ENCODE peak calls at places on chromosomes 12 and 14, in eight cellular contexts. J is left lung; R is CD4-positive, alpha-beta memory T cell; L is A549; G is CD8-positive, alpha-beta T cell; D is uterus; K is heart right ventricle; B is GM23248. N is an unnamed sample. For H3K4me1, the result is how much of the 10 kb centered on the place peaks cover.

GRCh38 chr14:76376001-76376404 is at the start of gene ESRRB:
- DNase-seq in G (no peak), K (no peak), L (peak), D (no peak), J (no peak), R (no peak), B (peak), N (no peak)

GRCh38 chr14:51834218-51834617 is 26.2 kb upstream of the GNG2 start:
- DNase-seq in L (no peak), D (no peak), R (no peak), B (no peak), K (no peak), J (no peak), G (no peak), N (no peak)

GRCh38 chr12:127829974-127830543 is 436.9 kb upstream of the TMEM132C start:
- DNase-seq in J (no peak), G (no peak), K (no peak), D (no peak), R (no peak), B (no peak), L (no peak), N (no peak)

GRCh38 chr12:110582286-110583136 is 607 bp downstream of the PPTC7 start:
- DNase-seq in K (peak), J (peak), B (peak), G (peak), R (peak), D (peak), L (peak), N (peak)

GRCh38 chr14:50000215-50001145 is 107.6 kb downstream of the ARF6 start:
- DNase-seq in R (peak), J (peak), D (peak), B (peak), L (peak), K (peak), G (peak), N (peak)

GRCh38 chr12:117019866-117020265 is 79.3 kb downstream of the TESC start:
- DNase-seq in G (no peak), J (no peak), R (no peak), D (no peak), L (no peak), B (no peak), K (no peak), N (no peak)

GRCh38 chr12:80033457-80033856 is 65.9 kb upstream of the OTOGL start:
- DNase-seq in B (peak), K (no peak), G (no peak), L (peak), D (no peak), J (no peak), R (no peak), N (no peak)

GRCh38 chr12:71041481-71041880 is 116.3 kb downstream of the TSPAN8 start:
- DNase-seq in K (no peak), J (no peak), L (no peak), R (no peak), G (no peak), D (no peak), B (no peak), N (no peak)

GRCh38 chr12:20220339-20220738 is 148.0 kb upstream of the PDE3A start:
- DNase-seq in D (no peak), R (no peak), J (no peak), B (peak), G (no peak), K (no peak), L (peak), N (no peak)

GRCh38 chr14:52808101-52808500 is 16.7 kb upstream of the GNPNAT1 start:
- DNase-seq in G (no peak), L (no peak), R (no peak), D (no peak), B (no peak), J (no peak), K (no peak), N (no peak)

GRCh38 chr14:71618716-71619115 is 313.5 kb upstream of the RGS6 start:
- DNase-seq in G (no peak), J (no peak), B (no peak), D (no peak), K (no peak), L (no peak), R (no peak), N (no peak)
- H3K4me1 ChIP-seq in G (under half), J (under half), B (under half), D (under half), K (under half), L (under half), R (under half), N (under half)

DNA sequence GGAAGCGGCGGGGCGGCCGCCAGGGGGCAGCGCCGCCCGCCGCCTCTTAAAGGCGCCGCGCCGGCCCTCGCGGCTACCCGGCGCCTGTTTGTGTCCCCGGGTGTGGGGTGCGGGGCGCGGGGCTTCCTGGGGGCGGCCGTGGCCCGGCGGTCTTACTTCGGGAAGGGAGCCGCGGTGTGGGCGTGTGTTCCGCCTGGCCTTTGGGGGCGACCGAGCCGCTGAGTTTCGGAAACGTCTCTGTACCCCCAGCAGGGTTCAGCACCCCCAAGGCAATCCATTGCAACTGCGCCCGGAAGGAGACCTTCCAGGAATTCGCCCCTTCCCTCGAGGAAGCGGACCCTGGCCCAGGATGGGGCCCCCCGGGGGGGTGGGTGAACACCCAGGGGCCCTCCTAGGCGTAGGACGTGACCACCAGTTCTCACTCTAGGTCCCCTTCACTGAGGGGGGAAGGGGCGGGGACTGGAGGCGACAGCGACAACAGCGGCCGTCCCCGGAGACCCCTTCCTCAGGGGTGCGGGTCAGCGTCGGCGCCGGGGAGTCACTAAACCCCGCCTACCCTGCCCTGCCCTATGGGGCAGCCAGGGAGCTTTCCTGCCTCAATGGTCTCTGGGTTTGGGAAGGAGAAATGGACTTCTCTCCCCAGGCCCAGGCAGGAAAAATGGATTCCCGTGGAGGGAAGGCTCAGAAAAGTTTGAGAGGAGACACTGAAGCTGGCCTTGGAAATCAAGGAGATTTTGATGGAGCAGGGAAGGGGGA is at the start of gene ITPK1:
- DNase-seq in D (peak), K (peak), G (peak), J (peak), R (peak), B (peak), L (peak), N (peak)
- H3K4me3 ChIP-seq in D (peak), K (peak), G (peak), J (peak), R (peak), B (peak), L (peak), N (peak)

GRCh38 chr12:120239776-120240494 is 25.6 kb downstream of the PXN start:
- DNase-seq in R (no peak), G (no peak), K (no peak), L (no peak), D (no peak), J (no peak), B (no peak), N (no peak)
- H3K27ac ChIP-seq in R (no peak), G (no peak), K (peak), L (peak), D (peak), J (peak), B (peak), N (no peak)

GRCh38 chr12:68631177-68631576 is 20.5 kb downstream of the RAP1B start:
- DNase-seq in D (no peak), K (no peak), L (no peak), J (no peak), G (no peak), B (peak), R (no peak), N (no peak)

GRCh38 chr12:68630598-68630997 is 19.9 kb downstream of the RAP1B start:
- DNase-seq in D (no peak), K (no peak), R (no peak), L (no peak), J (no peak), B (no peak), G (no peak), N (no peak)

GRCh38 chr12:68633614-68634558 is 23.2 kb downstream of the RAP1B start:
- DNase-seq in L (no peak), R (no peak), D (no peak), J (no peak), G (no peak), B (no peak), K (no peak), N (no peak)

GRCh38 chr12:68630050-68630449 is 19.4 kb downstream of the RAP1B start:
- DNase-seq in J (no peak), K (no peak), R (no peak), B (no peak), L (no peak), D (no peak), G (no peak), N (no peak)

DNA sequence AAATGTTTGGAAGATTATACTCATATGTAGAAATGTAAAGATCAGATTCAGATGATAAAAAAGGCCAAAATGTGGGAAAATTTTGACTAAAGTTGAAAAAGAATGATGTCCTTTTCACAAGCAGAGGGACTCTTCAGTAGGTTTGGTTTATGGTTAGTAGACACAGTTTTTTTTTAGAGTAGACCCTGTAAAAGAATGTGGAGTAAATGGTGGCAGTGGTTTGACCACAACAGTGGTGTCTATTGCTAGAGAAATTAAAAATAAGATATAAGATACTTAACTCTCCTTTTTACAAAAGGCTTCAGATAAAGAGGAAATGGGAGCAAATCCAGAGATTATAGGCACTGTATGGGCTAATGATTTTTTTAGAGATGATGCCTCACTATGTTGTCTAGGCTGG is 21.8 kb downstream of the RAP1B start:
- DNase-seq in R (no peak), K (no peak), J (no peak), L (no peak), B (no peak), G (no peak), D (no peak), N (no peak)
- H3K4me1 ChIP-seq in R (half or more), K (half or more), J (under half), L (under half), B (half or more), G (half or more), D (under half), N (half or more)

DNA sequence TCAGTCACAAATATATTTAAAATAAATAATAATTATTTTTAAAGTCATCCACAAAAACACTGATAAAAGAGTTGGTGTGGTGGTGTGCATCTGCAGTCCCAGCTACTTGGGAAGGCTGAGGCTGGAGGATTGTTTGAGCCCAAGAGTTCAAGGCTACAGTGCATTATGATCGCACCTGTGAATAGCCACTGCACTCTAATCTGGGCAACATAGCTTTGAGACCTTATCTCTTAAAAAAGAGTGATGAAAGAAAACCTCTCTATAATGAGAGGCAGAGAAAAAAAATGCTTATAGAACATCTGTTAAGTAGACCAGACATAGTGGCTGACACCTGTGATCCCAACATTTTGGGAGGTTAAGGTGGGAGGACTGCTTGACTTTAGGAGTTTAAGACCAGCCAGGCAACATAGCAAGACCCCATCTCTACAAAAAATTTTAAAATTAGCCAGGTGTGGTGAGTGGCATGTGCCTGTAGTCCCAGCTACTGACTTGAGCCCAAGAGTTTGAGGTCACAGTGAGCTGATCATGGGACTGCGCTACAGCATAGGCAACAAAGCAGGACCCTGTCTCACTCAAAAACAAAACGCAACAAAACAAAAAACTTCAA is 50.5 kb downstream of the RALGAPA1 start:
- DNase-seq in L (no peak), K (no peak), G (no peak), J (no peak), R (no peak), B (no peak), D (no peak), N (no peak)
- H3K4me3 ChIP-seq in L (no peak), K (no peak), G (no peak), J (no peak), R (no peak), B (no peak), D (no peak), N (no peak)

DNA sequence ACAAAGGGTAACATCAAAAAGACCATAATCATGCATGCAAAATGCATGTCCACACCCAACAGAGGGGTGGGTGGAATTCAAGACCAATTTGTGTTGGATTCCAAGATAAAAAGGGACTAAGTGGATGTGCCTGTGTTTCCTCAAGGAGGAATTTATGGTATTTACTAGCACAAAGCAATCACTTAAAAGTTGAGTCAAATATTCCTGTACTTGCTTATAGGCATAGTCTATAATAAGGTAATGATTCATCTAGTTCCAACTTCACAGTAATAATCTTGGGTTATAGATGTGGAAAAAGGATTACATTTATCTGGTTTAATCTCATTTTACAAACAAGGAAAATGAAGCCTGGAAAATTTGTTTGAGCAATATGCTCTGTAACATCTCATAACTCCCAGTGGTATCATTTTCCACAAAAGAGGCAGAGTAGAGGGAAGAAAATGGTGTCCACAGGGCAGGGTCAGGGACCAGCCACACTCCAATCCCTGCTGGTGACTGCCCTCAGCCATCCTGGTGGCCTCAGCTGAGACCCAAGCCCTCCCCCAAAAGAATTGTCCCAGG is 80.8 kb upstream of the REP15 start:
- DNase-seq in R (no peak), J (no peak), G (no peak), L (peak), B (peak), K (no peak), D (no peak), N (no peak)
- H3K27ac ChIP-seq in R (no peak), J (peak), G (no peak), L (peak), B (peak), K (no peak), D (no peak), N (no peak)

DNA sequence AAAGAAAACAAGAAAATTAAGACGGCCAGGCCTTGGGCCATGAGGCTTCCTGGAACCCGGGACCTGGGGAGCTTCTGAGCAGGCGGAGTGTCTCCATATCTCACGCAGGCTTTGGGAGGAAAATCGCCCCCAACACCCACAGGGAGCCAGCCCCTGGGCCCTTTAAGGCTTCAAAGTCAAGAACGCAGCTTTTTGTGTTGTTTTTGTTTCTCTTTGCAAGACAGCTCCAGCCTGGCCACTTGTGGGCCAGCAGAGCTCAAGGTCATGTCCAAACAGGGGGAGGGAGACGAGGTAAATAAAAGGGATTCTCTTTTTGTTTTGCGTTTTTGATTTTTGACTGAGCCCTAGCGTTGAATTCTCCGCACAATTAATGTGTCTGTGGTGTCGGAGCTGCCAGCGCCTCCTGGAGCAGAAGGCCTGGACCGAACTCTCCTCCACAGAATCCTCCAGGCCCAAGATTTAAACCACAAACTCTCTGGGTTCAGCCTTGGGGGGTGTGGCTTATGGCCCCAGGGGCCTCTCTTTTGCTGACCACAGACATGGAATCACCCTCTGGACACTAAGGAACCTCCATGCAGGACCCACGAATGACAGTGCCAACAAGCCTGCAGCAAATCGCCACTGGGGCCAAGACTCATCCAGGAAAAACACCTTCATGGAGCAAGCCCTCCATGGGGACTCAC is 8.2 kb downstream of the SCARB1 start:
- DNase-seq in B (no peak), R (no peak), K (no peak), L (no peak), D (no peak), J (no peak), G (no peak), N (no peak)
- H3K4me1 ChIP-seq in B (under half), R (under half), K (under half), L (under half), D (under half), J (under half), G (under half), N (under half)

DNA sequence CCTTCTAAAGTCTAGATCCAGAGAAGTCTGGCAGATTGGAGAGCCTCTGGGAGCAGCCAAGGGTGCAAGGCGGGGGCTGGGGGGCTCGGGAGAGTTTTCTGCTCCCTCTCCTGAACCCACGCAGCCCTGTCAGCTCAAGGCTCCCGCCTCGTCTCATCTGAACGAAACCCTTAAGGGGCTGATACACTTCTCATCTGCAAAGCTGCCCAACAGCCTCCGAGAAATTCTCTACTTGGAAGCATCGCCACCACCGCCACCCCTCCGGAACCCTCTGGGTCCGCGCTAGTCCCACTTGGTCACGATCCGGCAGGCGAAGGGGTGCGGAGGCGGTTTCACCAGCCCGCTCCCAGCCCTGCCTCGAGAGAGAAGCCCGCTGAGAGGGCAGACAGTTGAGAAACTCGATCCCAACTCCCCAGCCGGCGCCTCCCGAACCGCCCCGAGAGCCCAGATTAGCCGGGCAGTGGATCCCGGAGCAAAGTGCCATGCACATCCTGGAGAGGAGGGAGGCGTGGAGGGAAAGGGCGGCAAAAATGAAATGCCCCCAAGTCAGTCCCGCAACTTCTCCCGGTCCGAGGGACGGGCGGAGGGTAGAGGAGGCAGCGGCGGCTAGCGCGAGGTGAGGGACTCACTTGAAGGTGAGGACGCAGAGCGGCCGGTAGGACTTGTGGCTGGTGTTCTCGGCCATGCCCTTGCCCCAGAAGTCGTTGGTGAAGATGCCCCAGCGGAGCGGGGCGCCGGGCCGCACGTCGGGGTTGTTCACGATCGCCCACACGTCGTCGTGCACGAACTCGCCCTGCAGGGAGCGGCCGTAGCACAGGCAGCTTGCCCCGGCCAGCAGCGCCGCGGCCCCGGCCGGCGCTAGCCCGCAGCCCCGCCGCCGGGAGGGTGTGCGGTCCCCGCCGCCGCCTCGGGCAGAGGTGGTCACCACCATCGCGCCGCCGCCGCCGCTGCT is 645 bp downstream of the TMTC1 start:
- DNase-seq in K (peak), B (peak), G (no peak), J (peak), R (no peak), L (no peak), D (peak), N (no peak)
- H3K4me3 ChIP-seq in K (peak), B (peak), G (no peak), J (peak), R (no peak), L (peak), D (peak), N (no peak)

DNA sequence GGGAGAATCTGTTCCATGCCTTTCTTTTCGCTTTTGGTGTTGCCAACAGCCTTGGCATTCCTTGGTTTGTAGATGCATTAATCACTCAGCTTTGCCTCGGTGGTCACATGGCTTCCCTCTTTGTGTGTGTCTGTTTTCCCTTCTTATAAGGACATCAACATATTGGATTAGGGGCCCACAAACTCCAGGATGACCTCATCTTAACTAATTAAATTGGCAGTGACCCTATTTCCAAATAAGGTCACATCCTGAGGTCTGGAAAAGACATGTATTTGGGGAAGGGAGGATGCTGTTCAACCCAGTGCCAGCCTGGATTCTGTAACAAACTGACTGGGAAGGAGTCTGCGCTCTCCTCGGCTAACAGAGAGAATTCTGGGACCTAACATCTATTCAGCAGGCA is 365.7 kb upstream of the FKBP4 start:
- DNase-seq in L (no peak), G (no peak), K (no peak), D (peak), J (no peak), B (peak), R (no peak), N (no peak)
- H3K27ac ChIP-seq in L (no peak), G (no peak), K (no peak), D (peak), J (no peak), B (no peak), R (no peak), N (no peak)

N was measured in naive thymus-derived CD4-positive, alpha-beta T cell.